ENCODE peak calls at places on chromosome 14, in eight cellular contexts. H, S, A, V, B, K, M and U are unnamed samples.

GRCh38 chr14:50347521-50347920 is 35.4 kb downstream of the DMAC2L start:
- DNase-seq in H (no peak), S (no peak), A (no peak), V (no peak), B (peak; percentile 35), K (no peak), M (peak; percentile 60), U (no peak)

GRCh38 chr14:79730911-79731310 is 480.4 kb downstream of the DIO2 start:
- DNase-seq in H (no peak), S (no peak), A (no peak), V (no peak), B (no peak), K (no peak), M (peak; percentile 78), U (no peak)

GRCh38 chr14:50417853-50418252 is 21.2 kb upstream of the CDKL1 start:
- DNase-seq in H (no peak), S (no peak), A (no peak), V (no peak), B (no peak), K (no peak), M (no peak), U (no peak)

GRCh38 chr14:39491134-39491541 is 58.9 kb upstream of the FBXO33 start:
- DNase-seq in H (no peak), S (no peak), A (no peak), V (no peak), B (peak; percentile 38), K (peak; percentile 29), M (peak; percentile 26), U (no peak)

GRCh38 chr14:64112859-64113258 is 181.3 kb downstream of the ESR2 start:
- DNase-seq in H (no peak), S (no peak), A (no peak), V (no peak), B (peak; percentile 91), K (no peak), M (no peak), U (no peak)

GRCh38 chr14:105087963-105088811 is 23.0 kb upstream of the GPR132 start:
- DNase-seq in H (no peak), S (no peak), A (no peak), V (no peak), B (peak; percentile 90), K (no peak), M (peak; percentile 87), U (no peak)

GRCh38 chr14:104930526-104931322 is 6.0 kb downstream of the PLD4 start:
- DNase-seq in H (no peak), S (no peak), A (no peak), V (no peak), B (no peak), K (no peak), M (peak; percentile 12), U (no peak)

GRCh38 chr14:94963051-94963450 is 193.1 kb upstream of the GSC start:
- DNase-seq in H (no peak), S (no peak), A (no peak), V (no peak), B (no peak), K (no peak), M (no peak), U (no peak)

GRCh38 chr14:65370890-65371289 is 41.6 kb upstream of the FUT8 start:
- DNase-seq in H (no peak), S (no peak), A (no peak), V (no peak), B (no peak), K (no peak), M (no peak), U (no peak)